ENCODE peak calls at places on chromosomes 6 and 20, in five cellular contexts. S, M, B, O and P are unnamed samples.
A peak's percentile ranks its signal among the peaks of the same experiment; 100 is the strongest.

GRCh38 chr6:137486388-137486787 is 7.8 kb downstream of the OLIG3 start:
- DNase-seq in S (no peak), M (no peak), B (no peak), O (no peak), P (no peak)

GRCh38 chr6:161137839-161138544 is 135.9 kb downstream of the AGPAT4 start:
- DNase-seq in S (no peak), M (no peak), B (no peak), O (peak; percentile 23), P (no peak)

GRCh38 chr20:35134472-35134871 is 12.7 kb downstream of the EDEM2 start:
- DNase-seq in S (peak; percentile 38), M (no peak), B (no peak), O (peak; percentile 25), P (peak; percentile 36)

GRCh38 chr6:93964926-93965325 is 545.6 kb upstream of the EPHA7 start:
- DNase-seq in S (no peak), M (no peak), B (no peak), O (no peak), P (no peak)

GRCh38 chr6:138454976-138455706 is 44.2 kb downstream of the NHSL1 start:
- DNase-seq in S (peak; percentile 14), M (no peak), B (no peak), O (no peak), P (no peak)

GRCh38 chr20:3753098-3753497 is 14.5 kb downstream of the ADISSP start:
- DNase-seq in S (no peak), M (no peak), B (peak; percentile 79), O (peak; percentile 80), P (no peak)

GRCh38 chr6:89371849-89372505 is 19.5 kb upstream of the UBE2J1 start:
- DNase-seq in S (peak; percentile 76), M (peak; percentile 22), B (peak; percentile 88), O (peak; percentile 36), P (peak; percentile 78)

GRCh38 chr6:54614499-54615195 is 231.9 kb upstream of the FAM83B start:
- DNase-seq in S (no peak), M (no peak), B (peak; percentile 54), O (no peak), P (no peak)

GRCh38 chr6:36927691-36928546 is 26.6 kb upstream of the PI16 start:
- DNase-seq in S (no peak), M (no peak), B (peak; percentile 54), O (no peak), P (peak; percentile 50)

GRCh38 chr6:36851149-36851614 is 11.9 kb upstream of the CPNE5 start:
- DNase-seq in S (no peak), M (no peak), B (peak; percentile 74), O (peak; percentile 84), P (no peak)

GRCh38 chr20:31857861-31858835 is 12.2 kb downstream of the DUSP15 start:
- DNase-seq in S (no peak), M (no peak), B (peak; percentile 44), O (no peak), P (no peak)

GRCh38 chr6:41678511-41679084 is 40.3 kb downstream of the MDFI start:
- DNase-seq in S (no peak), M (no peak), B (no peak), O (no peak), P (no peak)